ENCODE peak calls at places on chromosomes 7 and 10, in seven cellular contexts. Z is activated T-cell treated with anti-CD3 and anti-CD28 coated beads for 1 hour, T is nucleus accumbens, C is HuH-7.5, W is mesendoderm, Q is progenitor cell of endocrine pancreas, X is right atrium auricular region. O is an unnamed sample.

GRCh38 chr10:119113805-119114732 is 10.2 kb downstream of the DENND10 start:
- DNase-seq in Z (no peak), T (no peak), C (peak; percentile 62), W (no peak), Q (no peak), X (no peak), O (peak; percentile 97)

GRCh38 chr7:85322252-85322651 is 135.4 kb upstream of the SEMA3D start:
- DNase-seq in Z (no peak), T (no peak), C (no peak), W (peak; percentile 77), Q (no peak), X (no peak), O (no peak)

GRCh38 chr7:130114776-130115175 is 44.4 kb downstream of the KLHDC10 start:
- DNase-seq in Z (no peak), T (no peak), C (no peak), W (no peak), Q (no peak), X (no peak), O (no peak)

GRCh38 chr7:19772858-19773337 is 519 bp downstream of the TMEM196 start:
- DNase-seq in Z (no peak), T (peak; percentile 11), C (no peak), W (peak; percentile 85), Q (peak; percentile 45), X (no peak), O (peak; percentile 33)

GRCh38 chr7:88539977-88540376 is 219.5 kb upstream of the ZNF804B start:
- DNase-seq in Z (no peak), T (no peak), C (no peak), W (no peak), Q (no peak), X (no peak), O (no peak)

GRCh38 chr7:144437370-144438191 is 34.1 kb upstream of the NOBOX start:
- DNase-seq in Z (peak; percentile 14), T (no peak), C (peak; percentile 16), W (peak; percentile 70), Q (peak; percentile 39), X (no peak), O (peak; percentile 81)

GRCh38 chr7:5629941-5630340 is 151.5 kb downstream of the RNF216 start:
- DNase-seq in Z (peak; percentile 35), T (no peak), C (no peak), W (peak; percentile 73), Q (no peak), X (no peak), O (peak; percentile 53)

GRCh38 chr7:112192236-112193154 is 13.7 kb downstream of the DOCK4 start:
- DNase-seq in Z (no peak), T (no peak), C (no peak), W (peak; percentile 6), Q (no peak), X (no peak), O (peak; percentile 69)

GRCh38 chr7:116547347-116547746 is 22.5 kb downstream of the CAV1 start:
- DNase-seq in Z (no peak), T (no peak), C (no peak), W (no peak), Q (no peak), X (no peak), O (peak; percentile 62)

GRCh38 chr7:157506268-157506667 is 169.5 kb downstream of the DNAJB6 start:
- DNase-seq in Z (no peak), T (no peak), C (no peak), W (no peak), Q (no peak), X (peak; percentile 23), O (no peak)

GRCh38 chr7:116227678-116228239 is 17.4 kb downstream of the TES start:
- DNase-seq in Z (no peak), T (no peak), C (no peak), W (no peak), Q (no peak), X (no peak), O (peak; percentile 93)